ENCODE peak calls at places on chromosome 10, in seven cellular contexts. One of them, this sample, is unnamed.

GRCh38 chr10:21807162-21807561 is 196.4 kb downstream of the DNAJC1 start:
- DNase-seq in stomach: no peak
- DNase-seq in substantia nigra: no peak
- DNase-seq in cardiac muscle cell: no peak
- DNase-seq in pancreas: no peak
- DNase-seq in left ventricle myocardium inferior: no peak
- DNase-seq in CD4-positive, CD25-positive, alpha-beta regulatory T cell: no peak
- DNase-seq in this sample: peak

GRCh38 chr10:123883921-123884320 is 7.7 kb downstream of the CPXM2 start:
- DNase-seq in left ventricle myocardium inferior: no peak
- DNase-seq in pancreas: no peak
- DNase-seq in substantia nigra: no peak
- DNase-seq in cardiac muscle cell: no peak
- DNase-seq in stomach: no peak
- DNase-seq in CD4-positive, CD25-positive, alpha-beta regulatory T cell: no peak
- DNase-seq in this sample: no peak

GRCh38 chr10:11446895-11447294 is 164.6 kb downstream of the USP6NL start:
- DNase-seq in pancreas: no peak
- DNase-seq in left ventricle myocardium inferior: no peak
- DNase-seq in CD4-positive, CD25-positive, alpha-beta regulatory T cell: no peak
- DNase-seq in stomach: no peak
- DNase-seq in cardiac muscle cell: no peak
- DNase-seq in substantia nigra: no peak
- DNase-seq in this sample: no peak

GRCh38 chr10:20110435-20111119 is 294.3 kb downstream of the PLXDC2 start:
- DNase-seq in left ventricle myocardium inferior: no peak
- DNase-seq in pancreas: no peak
- DNase-seq in stomach: no peak
- DNase-seq in substantia nigra: peak
- DNase-seq in CD4-positive, CD25-positive, alpha-beta regulatory T cell: no peak
- DNase-seq in cardiac muscle cell: no peak
- DNase-seq in this sample: no peak

GRCh38 chr10:112160834-112161233 is 22.7 kb downstream of the GPAM start:
- DNase-seq in pancreas: no peak
- DNase-seq in CD4-positive, CD25-positive, alpha-beta regulatory T cell: no peak
- DNase-seq in left ventricle myocardium inferior: no peak
- DNase-seq in substantia nigra: no peak
- DNase-seq in stomach: no peak
- DNase-seq in cardiac muscle cell: no peak
- DNase-seq in this sample: no peak

GRCh38 chr10:126006906-126007305 is 110.5 kb downstream of the FANK1 start:
- DNase-seq in pancreas: no peak
- DNase-seq in CD4-positive, CD25-positive, alpha-beta regulatory T cell: no peak
- DNase-seq in substantia nigra: no peak
- DNase-seq in left ventricle myocardium inferior: no peak
- DNase-seq in stomach: no peak
- DNase-seq in cardiac muscle cell: no peak
- DNase-seq in this sample: no peak

GRCh38 chr10:34434119-34434594 is 380.9 kb downstream of the PARD3 start:
- DNase-seq in cardiac muscle cell: peak
- DNase-seq in pancreas: no peak
- DNase-seq in stomach: no peak
- DNase-seq in CD4-positive, CD25-positive, alpha-beta regulatory T cell: no peak
- DNase-seq in left ventricle myocardium inferior: no peak
- DNase-seq in substantia nigra: no peak
- DNase-seq in this sample: no peak

GRCh38 chr10:11886851-11887250 is 63.7 kb downstream of the PROSER2 start:
- DNase-seq in substantia nigra: no peak
- DNase-seq in cardiac muscle cell: no peak
- DNase-seq in CD4-positive, CD25-positive, alpha-beta regulatory T cell: no peak
- DNase-seq in left ventricle myocardium inferior: no peak
- DNase-seq in stomach: no peak
- DNase-seq in pancreas: no peak
- DNase-seq in this sample: no peak

GRCh38 chr10:7610651-7611389 is 55.9 kb downstream of the ITIH5 start:
- DNase-seq in cardiac muscle cell: peak
- DNase-seq in pancreas: no peak
- DNase-seq in CD4-positive, CD25-positive, alpha-beta regulatory T cell: no peak
- DNase-seq in substantia nigra: no peak
- DNase-seq in stomach: no peak
- DNase-seq in left ventricle myocardium inferior: peak
- DNase-seq in this sample: no peak

GRCh38 chr10:70967591-70968588 is 79.5 kb upstream of the PCBD1 start:
- DNase-seq in left ventricle myocardium inferior: no peak
- DNase-seq in CD4-positive, CD25-positive, alpha-beta regulatory T cell: no peak
- DNase-seq in cardiac muscle cell: peak
- DNase-seq in stomach: no peak
- DNase-seq in pancreas: no peak
- DNase-seq in substantia nigra: no peak
- DNase-seq in this sample: peak

GRCh38 chr10:72461085-72461484 is 106.4 kb upstream of the DNAJB12 start:
- DNase-seq in stomach: no peak
- DNase-seq in CD4-positive, CD25-positive, alpha-beta regulatory T cell: no peak
- DNase-seq in cardiac muscle cell: peak
- DNase-seq in substantia nigra: no peak
- DNase-seq in left ventricle myocardium inferior: no peak
- DNase-seq in pancreas: no peak
- DNase-seq in this sample: no peak

GRCh38 chr10:104502907-104503306 is 138.2 kb upstream of the SORCS3 start:
- DNase-seq in substantia nigra: no peak
- DNase-seq in cardiac muscle cell: no peak
- DNase-seq in left ventricle myocardium inferior: no peak
- DNase-seq in pancreas: no peak
- DNase-seq in CD4-positive, CD25-positive, alpha-beta regulatory T cell: no peak
- DNase-seq in stomach: no peak
- DNase-seq in this sample: no peak

GRCh38 chr10:18005781-18006456 is 54.2 kb downstream of the SLC39A12 start:
- DNase-seq in CD4-positive, CD25-positive, alpha-beta regulatory T cell: no peak
- DNase-seq in stomach: no peak
- DNase-seq in cardiac muscle cell: peak
- DNase-seq in left ventricle myocardium inferior: no peak
- DNase-seq in pancreas: no peak
- DNase-seq in substantia nigra: no peak
- DNase-seq in this sample: peak

GRCh38 chr10:18010050-18010449 is 58.3 kb downstream of the SLC39A12 start:
- DNase-seq in cardiac muscle cell: no peak
- DNase-seq in stomach: no peak
- DNase-seq in CD4-positive, CD25-positive, alpha-beta regulatory T cell: no peak
- DNase-seq in pancreas: no peak
- DNase-seq in substantia nigra: no peak
- DNase-seq in left ventricle myocardium inferior: no peak
- DNase-seq in this sample: no peak

GRCh38 chr10:18005445-18005780 is 53.7 kb downstream of the SLC39A12 start:
- DNase-seq in cardiac muscle cell: no peak
- DNase-seq in pancreas: no peak
- DNase-seq in substantia nigra: no peak
- DNase-seq in CD4-positive, CD25-positive, alpha-beta regulatory T cell: no peak
- DNase-seq in left ventricle myocardium inferior: no peak
- DNase-seq in stomach: no peak
- DNase-seq in this sample: no peak

DNA sequence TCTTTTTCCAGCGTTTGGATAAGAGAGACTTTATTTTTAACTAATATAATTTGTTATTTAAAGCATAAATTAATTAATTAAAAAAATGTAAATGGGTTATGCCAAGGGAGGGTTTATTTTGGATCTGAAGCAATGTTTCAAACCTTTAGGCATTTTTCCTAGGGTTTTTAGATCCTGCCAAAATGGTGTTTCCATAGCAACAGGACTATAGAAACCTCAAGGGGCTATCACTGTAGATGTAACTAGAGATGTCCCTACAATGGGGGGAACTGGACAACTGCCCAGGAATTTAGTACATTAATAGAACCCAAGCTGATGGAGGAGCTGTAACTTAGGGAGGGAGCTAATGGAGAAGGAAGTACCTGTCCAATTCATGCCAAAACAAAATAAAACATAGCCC is 57.3 kb downstream of the SLC39A12 start:
- DNase-seq in CD4-positive, CD25-positive, alpha-beta regulatory T cell: no peak
- DNase-seq in left ventricle myocardium inferior: no peak
- DNase-seq in cardiac muscle cell: peak
- DNase-seq in pancreas: no peak
- DNase-seq in substantia nigra: no peak
- DNase-seq in stomach: no peak
- DNase-seq in this sample: no peak
- H3K27ac ChIP-seq in CD4-positive, CD25-positive, alpha-beta regulatory T cell: no peak
- H3K27ac ChIP-seq in left ventricle myocardium inferior: no peak
- H3K27ac ChIP-seq in cardiac muscle cell: no peak
- H3K27ac ChIP-seq in pancreas: no peak
- H3K27ac ChIP-seq in substantia nigra: no peak
- H3K27ac ChIP-seq in stomach: no peak
- H3K27ac ChIP-seq in this sample: no peak

DNA sequence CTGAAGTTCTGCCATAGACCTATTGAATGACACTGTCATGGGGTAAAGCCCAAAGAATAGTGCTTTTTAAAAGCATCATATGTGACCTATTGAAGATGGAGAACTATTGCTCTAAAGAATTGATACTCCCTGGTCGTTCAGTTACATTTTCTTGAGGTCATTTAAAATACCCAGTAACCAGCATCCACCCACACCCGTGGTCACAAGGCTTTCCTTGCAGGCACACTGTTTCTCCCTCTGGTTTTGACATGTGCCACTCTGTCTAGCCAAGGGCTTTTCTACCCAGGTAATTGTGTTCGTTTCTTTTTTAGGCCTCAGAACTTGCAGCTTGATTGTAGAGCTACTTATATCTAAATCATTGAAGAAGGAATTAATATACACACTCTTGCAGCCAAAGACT is 68.3 kb upstream of the LYZL2 start:
- DNase-seq in stomach: no peak
- DNase-seq in pancreas: no peak
- DNase-seq in cardiac muscle cell: no peak
- DNase-seq in left ventricle myocardium inferior: no peak
- DNase-seq in CD4-positive, CD25-positive, alpha-beta regulatory T cell: no peak
- DNase-seq in substantia nigra: no peak
- DNase-seq in this sample: no peak
- H3K27ac ChIP-seq in stomach: no peak
- H3K27ac ChIP-seq in pancreas: no peak
- H3K27ac ChIP-seq in cardiac muscle cell: no peak
- H3K27ac ChIP-seq in left ventricle myocardium inferior: no peak
- H3K27ac ChIP-seq in CD4-positive, CD25-positive, alpha-beta regulatory T cell: peak
- H3K27ac ChIP-seq in substantia nigra: no peak
- H3K27ac ChIP-seq in this sample: no peak

GRCh38 chr10:44822349-44822748 is 88.8 kb upstream of the TMEM72 start:
- DNase-seq in stomach: no peak
- DNase-seq in substantia nigra: no peak
- DNase-seq in pancreas: no peak
- DNase-seq in left ventricle myocardium inferior: no peak
- DNase-seq in cardiac muscle cell: no peak
- DNase-seq in CD4-positive, CD25-positive, alpha-beta regulatory T cell: no peak
- DNase-seq in this sample: no peak

GRCh38 chr10:44822993-44823392 is 88.1 kb upstream of the TMEM72 start:
- DNase-seq in CD4-positive, CD25-positive, alpha-beta regulatory T cell: no peak
- DNase-seq in substantia nigra: no peak
- DNase-seq in stomach: no peak
- DNase-seq in pancreas: no peak
- DNase-seq in cardiac muscle cell: no peak
- DNase-seq in left ventricle myocardium inferior: no peak
- DNase-seq in this sample: no peak

GRCh38 chr10:44821290-44821689 is 89.8 kb upstream of the TMEM72 start:
- DNase-seq in pancreas: no peak
- DNase-seq in left ventricle myocardium inferior: no peak
- DNase-seq in CD4-positive, CD25-positive, alpha-beta regulatory T cell: no peak
- DNase-seq in stomach: no peak
- DNase-seq in cardiac muscle cell: no peak
- DNase-seq in substantia nigra: no peak
- DNase-seq in this sample: no peak

GRCh38 chr10:44827431-44828006 is 83.6 kb upstream of the TMEM72 start:
- DNase-seq in CD4-positive, CD25-positive, alpha-beta regulatory T cell: no peak
- DNase-seq in pancreas: no peak
- DNase-seq in cardiac muscle cell: no peak
- DNase-seq in substantia nigra: no peak
- DNase-seq in left ventricle myocardium inferior: peak
- DNase-seq in stomach: no peak
- DNase-seq in this sample: peak

GRCh38 chr10:44824607-44825006 is 86.5 kb upstream of the TMEM72 start:
- DNase-seq in left ventricle myocardium inferior: no peak
- DNase-seq in CD4-positive, CD25-positive, alpha-beta regulatory T cell: no peak
- DNase-seq in pancreas: no peak
- DNase-seq in stomach: no peak
- DNase-seq in cardiac muscle cell: no peak
- DNase-seq in substantia nigra: no peak
- DNase-seq in this sample: no peak
- H3K27ac ChIP-seq in left ventricle myocardium inferior: no peak
- H3K27ac ChIP-seq in CD4-positive, CD25-positive, alpha-beta regulatory T cell: no peak
- H3K27ac ChIP-seq in pancreas: no peak
- H3K27ac ChIP-seq in stomach: no peak
- H3K27ac ChIP-seq in cardiac muscle cell: no peak
- H3K27ac ChIP-seq in substantia nigra: no peak
- H3K27ac ChIP-seq in this sample: no peak

DNA sequence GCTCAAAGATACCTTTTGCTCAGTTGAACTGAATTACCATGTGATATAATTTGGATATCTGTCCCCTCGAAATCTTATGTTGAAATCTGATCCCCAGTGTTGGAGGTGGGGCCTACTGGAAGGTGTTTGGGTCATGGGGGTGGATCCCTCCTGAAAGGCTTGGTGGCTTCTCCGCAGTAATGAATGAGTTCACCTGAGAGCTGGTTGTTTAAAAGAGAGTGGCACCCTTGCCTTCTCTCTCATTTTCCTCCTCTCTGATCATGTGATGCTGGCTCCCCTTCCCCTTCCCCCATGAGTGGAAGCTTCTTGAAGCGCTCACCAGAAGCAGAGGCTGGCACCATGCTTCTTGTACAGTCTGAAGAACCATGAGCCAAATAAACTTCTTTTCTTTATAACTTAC is 60.7 kb downstream of the MYOF start:
- DNase-seq in CD4-positive, CD25-positive, alpha-beta regulatory T cell: no peak
- DNase-seq in substantia nigra: no peak
- DNase-seq in stomach: no peak
- DNase-seq in left ventricle myocardium inferior: no peak
- DNase-seq in pancreas: no peak
- DNase-seq in cardiac muscle cell: no peak
- DNase-seq in this sample: no peak
- H3K27ac ChIP-seq in CD4-positive, CD25-positive, alpha-beta regulatory T cell: no peak
- H3K27ac ChIP-seq in substantia nigra: no peak
- H3K27ac ChIP-seq in stomach: peak
- H3K27ac ChIP-seq in left ventricle myocardium inferior: peak
- H3K27ac ChIP-seq in pancreas: no peak
- H3K27ac ChIP-seq in cardiac muscle cell: peak
- H3K27ac ChIP-seq in this sample: no peak